ENCODE peak calls at places on chromosome X, in eight cellular contexts. W is sigmoid colon, F is AG04450, L is K562, Q is foreskin fibroblast, N is epithelial cell of esophagus, G is ovary, E is spleen. K is an unnamed sample.

GRCh38 chrX:11890843-11891514 is 132.9 kb downstream of the MSL3 start:
- DNase-seq in Q (no peak), G (no peak), L (no peak), F (no peak), N (no peak), E (no peak), W (peak; percentile 79), K (no peak)

GRCh38 chrX:318739-319578 is at the start of gene GTPBP6:
- DNase-seq in L (peak; percentile 76), Q (peak; percentile 100), F (peak; percentile 99), G (peak; percentile 100), W (peak; percentile 100), N (peak; percentile 100), E (peak; percentile 100), K (peak; percentile 99)

GRCh38 chrX:139826065-139827044 is 106.5 kb downstream of the ATP11C start:
- DNase-seq in Q (no peak), W (no peak), L (no peak), N (peak; percentile 76), E (no peak), G (no peak), F (peak; percentile 38), K (no peak)

GRCh38 chrX:109959356-109959871 is 43.5 kb upstream of the TMEM164 start:
- DNase-seq in W (no peak), N (no peak), G (no peak), Q (no peak), E (no peak), L (peak; percentile 64), F (no peak), K (no peak)

GRCh38 chrX:43862434-43862833 is 19.8 kb downstream of the MAOB start:
- DNase-seq in L (no peak), N (no peak), E (no peak), W (no peak), Q (no peak), F (no peak), G (no peak), K (no peak)

GRCh38 chrX:106707771-106708454 is 18.6 kb upstream of the RNF128 start:
- DNase-seq in L (no peak), F (peak; percentile 49), W (no peak), G (no peak), E (no peak), N (peak; percentile 89), Q (peak; percentile 83), K (no peak)

GRCh38 chrX:107445636-107446035 is 3.8 kb upstream of the FRMPD3 start:
- DNase-seq in Q (no peak), E (no peak), L (no peak), G (no peak), N (no peak), W (no peak), F (no peak), K (no peak)

GRCh38 chrX:125012585-125012984 is 307.1 kb upstream of the TEX13C start:
- DNase-seq in E (no peak), F (no peak), L (no peak), W (no peak), N (no peak), Q (no peak), G (no peak), K (no peak)

GRCh38 chrX:69152398-69152797 is 12.9 kb downstream of the PJA1 start:
- DNase-seq in N (peak; percentile 60), G (no peak), Q (no peak), L (no peak), W (peak; percentile 70), F (no peak), E (peak; percentile 59), K (peak; percentile 49)

GRCh38 chrX:16712116-16712824 is at the start of gene CTPS2:
- DNase-seq in G (peak; percentile 68), E (peak; percentile 88), W (peak; percentile 85), Q (peak; percentile 54), N (peak; percentile 54), L (peak; percentile 59), F (no peak), K (no peak)

GRCh38 chrX:29687687-29688086 is 527.7 kb upstream of the MAGEB2 start:
- DNase-seq in F (no peak), G (no peak), Q (peak; percentile 29), E (no peak), L (no peak), N (peak; percentile 7), W (no peak), K (no peak)

GRCh38 chrX:16212436-16212835 is 45.2 kb downstream of the MAGEB17 start:
- DNase-seq in W (no peak), N (peak; percentile 1), G (no peak), F (no peak), L (no peak), Q (no peak), E (no peak), K (no peak)

GRCh38 chrX:46587158-46587557 is 13.6 kb downstream of the CHST7 start:
- DNase-seq in Q (no peak), W (no peak), G (no peak), N (peak; percentile 83), L (no peak), F (no peak), E (no peak), K (no peak)

GRCh38 chrX:48957477-48957826 is at the start of gene OTUD5:
- DNase-seq in E (peak; percentile 93), F (no peak), Q (peak; percentile 33), L (no peak), N (no peak), W (no peak), G (peak; percentile 74), K (no peak)

GRCh38 chrX:116285506-116285905 is 115.0 kb downstream of the AGTR2 start:
- DNase-seq in L (no peak), F (no peak), Q (no peak), E (no peak), W (no peak), N (peak; percentile 6), G (no peak), K (no peak)

GRCh38 chrX:13932416-13932815 is 97.3 kb downstream of the GEMIN8 start:
- DNase-seq in E (no peak), Q (no peak), W (no peak), N (no peak), G (no peak), F (no peak), L (no peak), K (no peak)

GRCh38 chrX:66915893-66916292 is 277.0 kb upstream of the EDA2R start:
- DNase-seq in Q (no peak), E (no peak), W (no peak), F (no peak), G (no peak), N (peak; percentile 1), L (no peak), K (no peak)

GRCh38 chrX:86021652-86022289 is 25.6 kb downstream of the CHM start:
- DNase-seq in G (no peak), E (no peak), W (no peak), N (no peak), L (no peak), Q (no peak), F (no peak), K (no peak)

GRCh38 chrX:86028681-86029080 is 18.7 kb downstream of the CHM start:
- DNase-seq in L (no peak), Q (no peak), G (no peak), W (no peak), F (peak; percentile 0), E (no peak), N (no peak), K (no peak)

DNA sequence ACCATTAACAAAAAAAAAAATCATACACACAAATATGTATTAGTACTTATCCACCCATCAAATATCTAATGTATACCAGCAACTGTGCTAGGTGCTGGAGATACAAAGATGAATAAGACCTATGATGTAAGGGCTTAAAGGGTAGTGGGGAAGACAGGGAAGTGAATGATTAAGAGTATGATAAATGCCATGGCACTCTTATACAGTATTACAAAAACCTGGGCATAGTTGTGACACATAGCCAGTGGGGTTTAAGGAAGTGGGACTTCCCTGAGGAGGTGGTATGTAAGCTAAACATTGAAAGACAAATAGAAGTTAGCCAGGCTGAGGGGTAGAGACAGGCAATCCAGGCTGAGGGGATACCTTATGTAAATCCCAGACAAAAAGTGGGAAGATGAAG is 23.6 kb downstream of the CHM start:
- DNase-seq in G (no peak), N (peak; percentile 51), Q (no peak), E (no peak), F (no peak), W (no peak), L (no peak), K (no peak)
- TF ChIP-seq CTCF in G (no peak), N (no peak), Q (no peak), E (no peak), F (no peak), W (no peak), L (no peak), K (no peak)

DNA sequence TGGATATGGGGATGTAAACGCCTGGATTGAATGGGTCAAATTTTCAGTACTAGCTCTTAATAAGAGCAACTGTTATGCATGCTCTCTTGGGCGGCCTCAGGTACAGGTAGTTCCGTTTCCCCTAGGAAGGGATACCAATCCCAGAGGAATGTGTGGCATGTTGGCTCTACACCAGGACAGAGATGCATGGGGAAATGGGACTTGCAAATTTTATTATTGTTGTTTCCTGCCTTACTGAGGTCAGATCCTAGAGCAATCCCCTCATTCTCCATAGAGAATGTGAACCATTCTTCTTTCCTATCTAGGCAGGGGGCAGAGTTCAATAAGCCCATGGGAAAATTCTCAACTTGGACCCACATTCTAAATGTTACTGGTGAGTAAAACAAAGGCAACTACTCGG is 361.8 kb upstream of the FGF16 start:
- DNase-seq in L (no peak), W (no peak), N (no peak), Q (no peak), G (no peak), E (no peak), F (no peak), K (no peak)
- H3K4me3 ChIP-seq in L (no peak overlapping the region), W (no peak overlapping the region), N (no peak overlapping the region), Q (no peak overlapping the region), G (no peak overlapping the region), E (no peak overlapping the region), F (no peak overlapping the region), K (no peak overlapping the region)

GRCh38 chrX:111199505-111199904 is 70.8 kb downstream of the CAPN6 start:
- DNase-seq in N (no peak), L (no peak), W (no peak), F (no peak), G (no peak), Q (no peak), E (no peak), K (no peak)
- TF ChIP-seq CTCF in N (no peak), L (no peak), W (no peak), F (no peak), G (no peak), Q (no peak), E (no peak), K (no peak)

DNA sequence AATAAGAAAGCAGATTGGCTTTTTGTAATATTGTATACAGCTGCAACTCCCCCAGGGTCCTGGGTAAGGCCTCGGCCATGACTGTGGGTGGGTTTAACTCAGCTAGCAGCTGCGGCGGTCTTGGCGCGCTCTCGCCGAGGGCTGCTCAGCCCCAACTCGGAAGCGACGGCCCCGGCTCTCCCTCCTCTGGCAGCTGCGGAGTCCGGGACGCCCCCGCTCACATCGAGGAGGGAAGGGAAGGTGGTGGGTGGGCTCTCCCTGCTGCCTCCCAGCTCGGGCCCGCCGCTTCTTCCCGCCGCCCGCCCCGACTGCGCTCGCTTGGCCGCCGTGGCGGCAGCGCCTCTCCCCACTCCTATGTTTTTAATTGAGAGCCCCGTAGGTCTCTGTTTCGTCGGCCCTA is 51.3 kb downstream of the GPR50 start:
- DNase-seq in F (no peak), L (no peak), E (no peak), Q (no peak), N (no peak), W (no peak), G (no peak), K (no peak)
- H3K4me3 ChIP-seq in F (no peak overlapping the region), L (no peak overlapping the region), E (no peak overlapping the region), Q (no peak overlapping the region), N (no peak overlapping the region), W (no peak overlapping the region), G (no peak overlapping the region), K (no peak overlapping the region)